ENCODE peak calls at places on chromosomes 4 and X, in nine cellular contexts. O is CD8-positive, alpha-beta T cell; M is fibroblast of lung; C is cardiac muscle cell; J is psoas muscle; P is upper lobe of right lung; N is left ventricle myocardium inferior; H is right atrium auricular region; D is AG04450. R is an unnamed sample.

GRCh38 chr4:170111546-170111945 is 21.8 kb upstream of the AADAT start:
- DNase-seq in O (no peak), M (no peak), C (no peak), J (no peak), P (no peak), N (no peak), H (no peak), D (no peak), R (no peak)

GRCh38 chr4:5050520-5050955 is 742 bp upstream of the STK32B start:
- DNase-seq in O (no peak), M (peak), C (peak), J (peak), P (peak), N (peak), H (peak), D (peak), R (peak)

GRCh38 chr4:119300072-119300387 is 21.9 kb downstream of the FABP2 start:
- DNase-seq in O (peak), M (peak), C (peak), J (peak), P (peak), N (peak), H (peak), D (no peak), R (peak)

GRCh38 chrX:69133561-69134542 is 31.4 kb downstream of the PJA1 start:
- DNase-seq in O (no peak), M (peak), C (peak), J (no peak), P (no peak), N (no peak), H (no peak), D (peak), R (peak)

GRCh38 chrX:103656623-103657022 is 27.8 kb downstream of the TCEAL1 start:
- DNase-seq in O (no peak), M (peak), C (no peak), J (no peak), P (no peak), N (no peak), H (no peak), D (no peak), R (peak)

GRCh38 chr4:81786063-81786763 is 314.5 kb upstream of the RASGEF1B start:
- DNase-seq in O (no peak), M (peak), C (no peak), J (no peak), P (no peak), N (no peak), H (no peak), D (no peak), R (no peak)

GRCh38 chrX:27808226-27808625 is 436 bp downstream of the MAGEB10 start:
- DNase-seq in O (no peak), M (no peak), C (no peak), J (no peak), P (no peak), N (no peak), H (no peak), D (no peak), R (no peak)

GRCh38 chr4:184688447-184688846 is 38.9 kb downstream of the PRIMPOL start:
- DNase-seq in O (no peak), M (peak), C (no peak), J (no peak), P (no peak), N (no peak), H (no peak), D (peak), R (peak)

GRCh38 chrX:13747836-13748235 is 13.3 kb downstream of the OFD1 start:
- DNase-seq in O (no peak), M (peak), C (peak), J (no peak), P (no peak), N (peak), H (no peak), D (peak), R (peak)

DNA sequence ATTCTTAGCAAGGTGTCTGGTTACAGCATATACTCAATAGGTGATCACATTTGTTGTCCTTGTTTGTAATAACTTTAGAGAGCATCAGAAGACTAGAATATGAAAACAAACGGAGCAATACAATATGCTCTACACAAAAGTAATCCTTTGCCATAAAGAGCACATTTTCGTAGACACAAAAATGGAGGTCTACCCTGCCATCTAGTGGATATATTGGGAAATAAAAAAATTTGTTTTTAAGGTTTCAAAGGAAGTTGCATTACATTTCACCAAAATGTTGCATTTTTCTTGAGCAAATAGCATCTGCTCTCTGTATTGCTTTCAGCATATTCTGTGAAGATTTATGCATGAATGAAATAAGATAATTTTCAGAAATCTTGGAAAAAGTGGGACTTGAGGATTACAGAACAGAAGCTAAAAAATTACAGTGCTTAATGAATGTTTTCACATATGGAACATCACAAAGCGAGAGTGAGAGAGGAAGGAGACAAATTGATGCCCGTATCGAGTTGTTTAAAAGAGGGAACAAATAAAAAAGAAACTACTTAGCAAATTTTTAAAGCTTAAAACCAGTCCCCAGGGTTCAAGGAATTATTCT is 390.2 kb downstream of the ANKRD50 start:
- DNase-seq in O (no peak), M (peak), C (peak), J (no peak), P (no peak), N (no peak), H (no peak), D (no peak), R (no peak)
- TF ChIP-seq CTCF in O (peak), M (peak), C (peak), J (peak), P (peak), N (peak), H (peak), D (peak), R (peak)

DNA sequence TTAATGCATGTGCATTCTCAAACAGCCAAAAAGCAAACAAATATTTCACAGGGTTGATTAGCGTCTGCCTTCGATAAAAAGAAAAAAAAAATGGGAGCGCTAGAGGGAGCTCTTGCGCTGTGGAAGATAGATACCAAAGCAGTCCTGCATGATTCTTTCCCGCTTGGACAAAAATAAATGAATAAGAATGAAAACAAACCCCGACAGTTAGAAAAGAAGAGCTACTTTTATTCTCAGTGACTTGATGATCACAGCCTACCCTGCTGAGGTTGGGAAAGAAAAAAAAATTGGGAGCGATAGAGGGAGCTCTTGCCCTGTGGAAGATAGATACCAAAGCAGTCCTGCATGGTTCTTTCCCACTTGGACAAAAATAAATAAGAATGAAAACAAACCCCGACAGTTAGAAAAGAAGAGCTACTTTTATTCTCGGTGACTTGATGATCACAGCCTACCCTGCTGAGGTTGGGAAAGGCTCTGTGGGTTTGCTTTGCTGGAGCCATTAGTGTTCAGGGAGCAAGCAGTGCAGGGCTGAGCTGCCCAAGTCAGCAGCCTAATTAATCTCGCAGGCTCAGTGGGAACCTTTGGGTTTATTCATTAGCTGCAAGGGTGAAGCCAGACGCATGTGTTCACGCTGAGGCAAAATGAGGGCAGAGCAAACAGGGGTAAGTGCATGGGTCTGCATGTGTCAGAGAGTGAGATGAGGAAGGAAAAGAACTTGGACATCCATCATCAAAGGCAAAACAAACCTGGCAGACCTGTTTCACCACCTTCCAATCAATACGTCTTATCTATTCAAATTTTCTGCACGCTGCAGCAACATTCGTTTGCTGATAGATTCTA is 249.3 kb upstream of the PRKX start:
- DNase-seq in O (no peak), M (peak), C (peak), J (no peak), P (no peak), N (no peak), H (no peak), D (no peak), R (peak)
- H3K4me3 ChIP-seq in O (no peak), M (no peak), C (peak), J (no peak), P (no peak), N (no peak), H (no peak), D (no peak), R (no peak)

GRCh38 chr4:189221691-189222090 is 719.0 kb upstream of the FRG1 start:
- DNase-seq in O (no peak), M (no peak), C (no peak), J (no peak), P (no peak), N (no peak), H (no peak), D (no peak), R (no peak)
- TF ChIP-seq CTCF in O (no peak), M (no peak), C (no peak), J (no peak), P (no peak), N (no peak), H (no peak), D (no peak), R (no peak)

GRCh38 chr4:100900134-100900533 is 382.3 kb upstream of the EMCN start:
- DNase-seq in O (no peak), M (no peak), C (no peak), J (no peak), P (peak), N (no peak), H (no peak), D (no peak), R (no peak)

GRCh38 chr4:100891808-100892207 is 374.0 kb upstream of the EMCN start:
- DNase-seq in O (no peak), M (no peak), C (no peak), J (no peak), P (no peak), N (no peak), H (no peak), D (no peak), R (no peak)

GRCh38 chr4:100894339-100894870 is 376.6 kb upstream of the EMCN start:
- DNase-seq in O (no peak), M (no peak), C (no peak), J (no peak), P (no peak), N (no peak), H (no peak), D (no peak), R (no peak)

GRCh38 chr4:100898844-100899243 is 381.0 kb upstream of the EMCN start:
- DNase-seq in O (no peak), M (no peak), C (no peak), J (no peak), P (no peak), N (no peak), H (no peak), D (no peak), R (no peak)

GRCh38 chr4:100895572-100896197 is 377.9 kb upstream of the EMCN start:
- DNase-seq in O (no peak), M (no peak), C (no peak), J (no peak), P (no peak), N (no peak), H (no peak), D (no peak), R (no peak)
- H3K4me3 ChIP-seq in O (peak), M (no peak), C (no peak), J (peak), P (peak), N (peak), H (peak), D (peak), R (peak)

R was measured in foreskin fibroblast.